ENCODE peak calls at places on chromosome 11, in ten cellular contexts. I is NCI-H460; A is HFFc6; E is HS-27A; R is EH; F is fibroblast of the aortic adventitia; V is stimulated activated CD4-positive, alpha-beta T cell treated with anti-CD3 and anti-CD28 coated beads, Interleukin-2, amount 100 ng/mL, for 48 hours; N is choroid plexus epithelial cell; Y is AG08396; B is central memory CD8-positive, alpha-beta T cell. S is an unnamed sample.

GRCh38 chr11:44463751-44464150 is 101.7 kb upstream of the CD82 start:
- DNase-seq in I (no peak), A (no peak), E (no peak), R (no peak), F (no peak), V (no peak), N (no peak), Y (no peak), B (no peak), S (no peak)

GRCh38 chr11:41394562-41395160 is 64.8 kb downstream of the LRRC4C start:
- DNase-seq in I (no peak), A (no peak), E (no peak), R (no peak), F (no peak), V (no peak), N (no peak), Y (no peak), B (no peak), S (no peak)

GRCh38 chr11:128784059-128784804 is 82.9 kb downstream of the KCNJ1 start:
- DNase-seq in I (no peak), A (no peak), E (no peak), R (no peak), F (no peak), V (no peak), N (no peak), Y (no peak), B (no peak), S (no peak)

GRCh38 chr11:118258410-118258809 is 5.7 kb downstream of the MPZL2 start:
- DNase-seq in I (no peak), A (no peak), E (no peak), R (no peak), F (no peak), V (no peak), N (no peak), Y (no peak), B (no peak), S (no peak)

GRCh38 chr11:129840236-129840635 is 24.6 kb downstream of the TMEM45B start:
- DNase-seq in I (no peak), A (no peak), E (no peak), R (no peak), F (no peak), V (no peak), N (no peak), Y (no peak), B (no peak), S (no peak)

GRCh38 chr11:36718481-36718880 is 120.4 kb upstream of the RAG2 start:
- DNase-seq in I (no peak), A (no peak), E (no peak), R (no peak), F (no peak), V (no peak), N (no peak), Y (no peak), B (no peak), S (no peak)

GRCh38 chr11:126083829-126084607 is 21.4 kb upstream of the CDON start:
- DNase-seq in I (no peak), A (no peak), E (no peak), R (no peak), F (no peak), V (no peak), N (no peak), Y (no peak), B (no peak), S (no peak)

GRCh38 chr11:88418508-88418907 is 81.0 kb upstream of the CTSC start:
- DNase-seq in I (no peak), A (no peak), E (no peak), R (no peak), F (no peak), V (no peak), N (no peak), Y (no peak), B (no peak), S (no peak)

GRCh38 chr11:2186669-2187266 is 15.2 kb upstream of the TH start:
- DNase-seq in I (peak), A (no peak), E (no peak), R (peak), F (no peak), V (peak), N (peak), Y (no peak), B (no peak), S (no peak)

GRCh38 chr11:12160680-12161079 is 50.3 kb downstream of the MICAL2 start:
- DNase-seq in I (no peak), A (no peak), E (no peak), R (peak), F (no peak), V (no peak), N (no peak), Y (no peak), B (no peak), S (no peak)

GRCh38 chr11:75518771-75519653 is 6.7 kb downstream of the GDPD5 start:
- DNase-seq in I (no peak), A (no peak), E (no peak), R (no peak), F (no peak), V (no peak), N (no peak), Y (no peak), B (no peak), S (no peak)

GRCh38 chr11:38543311-38543710 is 1945.3 kb upstream of the RAG2 start:
- DNase-seq in I (no peak), A (peak), E (peak), R (peak), F (peak), V (no peak), N (peak), Y (peak), B (no peak), S (peak)

GRCh38 chr11:61627831-61628753 is 47.2 kb upstream of the SYT7 start:
- DNase-seq in I (peak), A (peak), E (peak), R (peak), F (peak), V (peak), N (peak), Y (peak), B (no peak), S (peak)

GRCh38 chr11:61879152-61879551 is 12.2 kb downstream of the FADS3 start:
- DNase-seq in I (no peak), A (no peak), E (no peak), R (no peak), F (no peak), V (no peak), N (no peak), Y (no peak), B (no peak), S (no peak)

GRCh38 chr11:5581014-5581413 is 337 bp downstream of the OR52B6 start:
- DNase-seq in I (no peak), A (no peak), E (no peak), R (no peak), F (no peak), V (no peak), N (no peak), Y (no peak), B (no peak), S (no peak)

GRCh38 chr11:79794484-79795393 is 353.9 kb upstream of the TENM4 start:
- DNase-seq in I (no peak), A (no peak), E (no peak), R (no peak), F (no peak), V (no peak), N (no peak), Y (no peak), B (no peak), S (no peak)

GRCh38 chr11:82356316-82356715 is 377.3 kb downstream of the FAM181B start:
- DNase-seq in I (no peak), A (no peak), E (no peak), R (no peak), F (no peak), V (no peak), N (no peak), Y (no peak), B (no peak), S (no peak)

GRCh38 chr11:27429740-27430451 is 42.7 kb downstream of the LGR4 start:
- DNase-seq in I (no peak), A (peak), E (no peak), R (peak), F (no peak), V (no peak), N (no peak), Y (no peak), B (no peak), S (no peak)

S was measured in AG09309.